ENCODE peak calls at places on chromosomes 11 and 22, in eight cellular contexts. Y is HT-29, Q is mucosa of gallbladder, V is ureter, R is GM23248, Z is NCI-H345, M is endothelial cell, J is ovary. L is an unnamed sample.

GRCh38 chr11:34160049-34160721 is 54.8 kb downstream of the NAT10 start:
- DNase-seq in J (peak), Y (no peak), R (no peak), Q (no peak), M (no peak), Z (no peak), V (no peak), L (no peak)

GRCh38 chr11:60657880-60658279 is 41.5 kb upstream of the MS4A8 start:
- DNase-seq in Y (peak), Q (peak), J (no peak), V (no peak), R (no peak), M (no peak), Z (peak), L (no peak)

GRCh38 chr11:33062137-33062536 is 22.8 kb downstream of the TCP11L1 start:
- DNase-seq in Y (no peak), M (no peak), Q (no peak), J (no peak), V (no peak), R (no peak), Z (no peak), L (no peak)

GRCh38 chr22:50544078-50544745 is 1.5 kb upstream of the KLHDC7B start:
- DNase-seq in Y (peak), V (peak), Q (peak), Z (peak), R (peak), M (peak), J (no peak), L (peak)

GRCh38 chr22:21055880-21056319 is 10.2 kb downstream of the LRRC74B start:
- DNase-seq in V (no peak), J (no peak), Y (no peak), Q (no peak), M (no peak), Z (no peak), R (no peak), L (no peak)

GRCh38 chr11:94325681-94326080 is 21.3 kb downstream of the IZUMO1R start:
- DNase-seq in J (no peak), R (peak), V (no peak), Z (no peak), M (peak), Q (no peak), Y (peak), L (no peak)

GRCh38 chr11:43694477-43694876 is 13.9 kb downstream of the HSD17B12 start:
- DNase-seq in Z (no peak), Q (no peak), V (no peak), M (no peak), Y (no peak), J (no peak), R (no peak), L (no peak)

GRCh38 chr11:126307706-126308105 is 3.8 kb downstream of the DCPS start:
- DNase-seq in R (peak), Q (no peak), Z (peak), M (peak), Y (peak), J (no peak), V (no peak), L (no peak)

GRCh38 chr22:35900483-35901168 is 128.0 kb downstream of the RBFOX2 start:
- DNase-seq in Q (no peak), Y (no peak), M (no peak), Z (no peak), R (peak), J (no peak), V (no peak), L (no peak)

GRCh38 chr11:111019931-111020381 is 225.6 kb upstream of the POU2AF2 start:
- DNase-seq in M (no peak), J (no peak), Y (no peak), V (no peak), Q (no peak), Z (no peak), R (peak), L (no peak)

GRCh38 chr11:119473226-119473625 is 50.3 kb upstream of the THY1 start:
- DNase-seq in Q (no peak), J (no peak), M (no peak), R (no peak), V (peak), Z (no peak), Y (no peak), L (no peak)

GRCh38 chr11:112016765-112017356 is 8.3 kb upstream of the DLAT start:
- DNase-seq in J (no peak), M (no peak), Z (no peak), Y (no peak), R (peak), Q (no peak), V (no peak), L (no peak)

GRCh38 chr11:73752216-73752867 is 8.5 kb downstream of the RAB6A start:
- DNase-seq in M (no peak), Q (no peak), Y (no peak), V (no peak), R (no peak), Z (no peak), J (peak), L (no peak)

GRCh38 chr22:29431986-29432385 is 6.4 kb upstream of the RFPL1 start:
- DNase-seq in Q (no peak), V (no peak), Z (no peak), R (no peak), M (no peak), J (no peak), Y (no peak), L (no peak)

GRCh38 chr11:72585762-72586590 is 88.2 kb downstream of the PDE2A start:
- DNase-seq in Y (peak), M (peak), Z (peak), R (peak), J (peak), Q (peak), V (peak), L (peak)

GRCh38 chr11:17547051-17547577 is at the start of gene OTOG:
- DNase-seq in Z (peak), M (no peak), V (no peak), Y (no peak), R (no peak), J (no peak), Q (no peak), L (no peak)

GRCh38 chr11:123338266-123338800 is 91.7 kb upstream of the GRAMD1B start:
- DNase-seq in Q (no peak), V (no peak), R (no peak), M (no peak), Y (no peak), J (no peak), Z (no peak), L (no peak)

GRCh38 chr11:29231991-29232390 is 784.8 kb downstream of the KCNA4 start:
- DNase-seq in M (no peak), J (no peak), Y (no peak), R (no peak), Q (no peak), V (no peak), Z (no peak), L (no peak)

GRCh38 chr11:6418958-6419611 is at the start of gene APBB1:
- DNase-seq in V (no peak), M (peak), Q (peak), J (peak), Y (no peak), R (peak), Z (peak), L (peak)

GRCh38 chr22:49863936-49864335 is 10.3 kb downstream of the ZBED4 start:
- DNase-seq in M (no peak), Y (no peak), R (no peak), J (no peak), Z (no peak), V (no peak), Q (no peak), L (no peak)

GRCh38 chr22:24521791-24522245 is 26.7 kb downstream of the UPB1 start:
- DNase-seq in M (peak), Z (peak), V (peak), Q (peak), Y (peak), R (peak), J (no peak), L (no peak)